ENCODE peak calls at places on chromosome 6, in five cellular contexts. I is T1000; J is central memory CD4-positive, alpha-beta T cell; K is activated CD4-positive, CD25-positive, alpha-beta regulatory T cell; L is fibroblast of mammary gland. Y is an unnamed sample.
A peak's percentile ranks its signal among the peaks of the same experiment; 100 is the strongest.

GRCh38 chr6:10901751-10902150 is 14.9 kb downstream of the SYCP2L start:
- DNase-seq in L (no peak), I (no peak), J (no peak), K (no peak), Y (no peak)

GRCh38 chr6:115712562-115712961 is 348.1 kb downstream of the FRK start:
- DNase-seq in L (no peak), K (no peak), I (no peak), J (no peak), Y (no peak)

GRCh38 chr6:92723390-92723931 is 695.9 kb downstream of the EPHA7 start:
- DNase-seq in L (no peak), J (no peak), I (no peak), K (no peak), Y (no peak)

GRCh38 chr6:75691012-75691411 is 58.0 kb upstream of the MYO6 start:
- DNase-seq in I (no peak), K (no peak), L (peak; percentile 66), J (no peak), Y (no peak)

GRCh38 chr6:27986928-27987725 is 30.1 kb downstream of the OR2B6 start:
- DNase-seq in L (no peak), J (no peak), I (no peak), K (no peak), Y (no peak)

GRCh38 chr6:47195251-47195650 is 114.5 kb downstream of the TNFRSF21 start:
- DNase-seq in K (no peak), J (no peak), L (peak; percentile 45), I (no peak), Y (no peak)

GRCh38 chr6:117498159-117498558 is 15.7 kb downstream of the DCBLD1 start:
- DNase-seq in K (no peak), I (no peak), L (peak; percentile 85), J (no peak), Y (no peak)

GRCh38 chr6:19879663-19880062 is 42.5 kb downstream of the ID4 start:
- DNase-seq in L (no peak), K (no peak), J (no peak), I (no peak), Y (peak; percentile 79)

GRCh38 chr6:151058021-151058733 is 181.6 kb upstream of the AKAP12 start:
- DNase-seq in K (no peak), L (no peak), I (no peak), J (no peak), Y (no peak)

GRCh38 chr6:11270030-11271027 is 37.9 kb upstream of the NEDD9 start:
- DNase-seq in J (no peak), I (no peak), L (no peak), K (no peak), Y (no peak)

GRCh38 chr6:121436966-121437756 is 1.7 kb downstream of the GJA1 start:
- DNase-seq in I (no peak), K (no peak), L (peak; percentile 68), J (no peak), Y (no peak)

GRCh38 chr6:82712826-82713225 is 349.2 kb downstream of the TPBG start:
- DNase-seq in K (no peak), J (no peak), I (no peak), L (peak; percentile 6), Y (no peak)

GRCh38 chr6:52512199-52512598 is 64.7 kb downstream of the TRAM2 start:
- DNase-seq in J (no peak), L (peak; percentile 94), K (no peak), I (peak; percentile 30), Y (no peak)

GRCh38 chr6:136401749-136402148 is 112.1 kb upstream of the BCLAF1 start:
- DNase-seq in L (peak; percentile 55), I (no peak), J (no peak), K (no peak), Y (no peak)

GRCh38 chr6:33670971-33671370 is 40.5 kb downstream of the UQCC2 start:
- DNase-seq in I (no peak), L (no peak), K (no peak), J (no peak), Y (no peak)

GRCh38 chr6:2658788-2659187 is 91.9 kb downstream of the MYLK4 start:
- DNase-seq in K (no peak), L (peak; percentile 9), I (no peak), J (no peak), Y (no peak)

GRCh38 chr6:151959086-151959485 is 151.6 kb downstream of the ESR1 start:
- DNase-seq in L (no peak), I (no peak), K (no peak), J (no peak), Y (no peak)

GRCh38 chr6:155461636-155462035 is 6.0 kb upstream of the NOX3 start:
- DNase-seq in L (peak; percentile 35), I (no peak), J (no peak), K (no peak), Y (no peak)

GRCh38 chr6:18741741-18742140 is 354.6 kb downstream of the RNF144B start:
- DNase-seq in L (peak; percentile 8), K (no peak), I (no peak), J (no peak), Y (no peak)

Y was measured in NCI-H187.